ENCODE peak calls at places on chromosomes 6 and 20, in six cellular contexts. K is testis, Z is epithelial cell of esophagus, L is HFFc6, R is AG04449, A is neural crest cell. O is an unnamed sample.

GRCh38 chr20:50561379-50562078 is 51.3 kb downstream of the PTPN1 start:
- DNase-seq in K (no peak), Z (peak), L (peak), R (peak), A (no peak), O (peak)

GRCh38 chr20:62925420-62926228 is 681 bp downstream of the DIDO1 start:
- DNase-seq in K (peak), Z (peak), L (no peak), R (no peak), A (peak), O (no peak)

GRCh38 chr6:3749390-3749978 is 2.0 kb downstream of the PXDC1 start:
- DNase-seq in K (no peak), Z (peak), L (no peak), R (no peak), A (no peak), O (no peak)

GRCh38 chr6:14272111-14273085 is 154.8 kb downstream of the CD83 start:
- DNase-seq in K (no peak), Z (peak), L (peak), R (no peak), A (no peak), O (no peak)

GRCh38 chr6:105135907-105136432 is 43.8 kb downstream of the POPDC3 start:
- DNase-seq in K (no peak), Z (peak), L (no peak), R (no peak), A (no peak), O (no peak)

GRCh38 chr20:4797275-4797674 is 75.6 kb downstream of the PRND start:
- DNase-seq in K (no peak), Z (no peak), L (peak), R (no peak), A (no peak), O (no peak)

GRCh38 chr6:46781478-46782378 is 11.5 kb upstream of the MEP1A start:
- DNase-seq in K (peak), Z (peak), L (peak), R (no peak), A (peak), O (peak)

GRCh38 chr6:134358320-134358719 is 40.4 kb upstream of the SGK1 start:
- DNase-seq in K (no peak), Z (peak), L (peak), R (no peak), A (no peak), O (peak)

GRCh38 chr6:56890683-56891429 is 64.1 kb upstream of the BEND6 start:
- DNase-seq in K (no peak), Z (peak), L (peak), R (peak), A (no peak), O (peak)

GRCh38 chr20:47379433-47380150 is 23.1 kb upstream of the ZMYND8 start:
- DNase-seq in K (no peak), Z (no peak), L (peak), R (peak), A (no peak), O (no peak)

GRCh38 chr6:108588586-108588985 is 27.9 kb downstream of the FOXO3 start:
- DNase-seq in K (no peak), Z (peak), L (peak), R (no peak), A (no peak), O (no peak)

GRCh38 chr20:34532751-34533150 is 16.5 kb downstream of the DYNLRB1 start:
- DNase-seq in K (no peak), Z (no peak), L (no peak), R (no peak), A (no peak), O (no peak)

GRCh38 chr6:106077170-106077569 is 9.0 kb upstream of the PRDM1 start:
- DNase-seq in K (no peak), Z (peak), L (no peak), R (no peak), A (no peak), O (no peak)

GRCh38 chr20:4973330-4974097 is 27.8 kb downstream of the SLC23A2 start:
- DNase-seq in K (peak), Z (peak), L (peak), R (peak), A (no peak), O (no peak)

GRCh38 chr6:104252276-104252675 is 607.4 kb downstream of the HACE1 start:
- DNase-seq in K (no peak), Z (peak), L (no peak), R (no peak), A (no peak), O (no peak)

GRCh38 chr20:5039255-5039657 is 37.9 kb upstream of the SLC23A2 start:
- DNase-seq in K (no peak), Z (no peak), L (no peak), R (no peak), A (no peak), O (no peak)

GRCh38 chr6:79602859-79603258 is 28.3 kb upstream of the SH3BGRL2 start:
- DNase-seq in K (no peak), Z (no peak), L (no peak), R (no peak), A (no peak), O (no peak)

GRCh38 chr6:140001851-140002301 is 627.4 kb upstream of the CITED2 start:
- DNase-seq in K (no peak), Z (no peak), L (peak), R (no peak), A (no peak), O (peak)

GRCh38 chr6:159865226-159865920 is 25.4 kb upstream of the MAS1 start:
- DNase-seq in K (no peak), Z (no peak), L (no peak), R (no peak), A (no peak), O (no peak)

GRCh38 chr6:36967301-36967700 is 12.8 kb downstream of the PI16 start:
- DNase-seq in K (no peak), Z (no peak), L (no peak), R (no peak), A (no peak), O (no peak)

GRCh38 chr20:47274449-47275108 is 81.9 kb downstream of the ZMYND8 start:
- DNase-seq in K (no peak), Z (peak), L (peak), R (peak), A (no peak), O (peak)

GRCh38 chr6:157019115-157019628 is 242.0 kb downstream of the ARID1B start:
- DNase-seq in K (no peak), Z (no peak), L (peak), R (no peak), A (no peak), O (no peak)

GRCh38 chr20:50844430-50845100 is 49.7 kb downstream of the BCAS4 start:
- DNase-seq in K (no peak), Z (peak), L (peak), R (peak), A (no peak), O (no peak)

GRCh38 chr20:58109126-58109880 is 119.2 kb downstream of the ANKRD60 start:
- DNase-seq in K (no peak), Z (peak), L (peak), R (no peak), A (no peak), O (no peak)

GRCh38 chr6:98117072-98117471 is 717.3 kb upstream of the POU3F2 start:
- DNase-seq in K (no peak), Z (no peak), L (no peak), R (no peak), A (no peak), O (no peak)

GRCh38 chr6:32113386-32114352 is 4.5 kb upstream of the TNXB start:
- DNase-seq in K (peak), Z (no peak), L (peak), R (peak), A (no peak), O (peak)

GRCh38 chr6:139409026-139409425 is 34.6 kb upstream of the CITED2 start:
- DNase-seq in K (no peak), Z (peak), L (peak), R (peak), A (no peak), O (peak)

GRCh38 chr6:110447761-110448160 is 28.7 kb downstream of the SLC22A16 start:
- DNase-seq in K (no peak), Z (no peak), L (no peak), R (no peak), A (no peak), O (no peak)

GRCh38 chr6:42168650-42169049 is 4.5 kb upstream of the GUCA1A start:
- DNase-seq in K (no peak), Z (no peak), L (no peak), R (no peak), A (no peak), O (no peak)

GRCh38 chr6:7978736-7979135 is 68.1 kb upstream of the TXNDC5 start:
- DNase-seq in K (no peak), Z (no peak), L (no peak), R (no peak), A (no peak), O (no peak)

GRCh38 chr6:78492351-78493010 is 374.9 kb upstream of the IRAK1BP1 start:
- DNase-seq in K (no peak), Z (peak), L (peak), R (no peak), A (no peak), O (no peak)

GRCh38 chr20:10718671-10719070 is 44.9 kb upstream of the JAG1 start:
- DNase-seq in K (no peak), Z (no peak), L (no peak), R (no peak), A (no peak), O (no peak)

GRCh38 chr6:97240222-97240621 is 42.8 kb downstream of the MMS22L start:
- DNase-seq in K (no peak), Z (peak), L (peak), R (peak), A (no peak), O (no peak)

GRCh38 chr20:32761831-32762753 is at the start of gene DNMT3B:
- DNase-seq in K (peak), Z (peak), L (peak), R (no peak), A (peak), O (no peak)
- TF ChIP-seq CTCF in K (no peak), Z (no peak), L (peak), R (peak), A (peak), O (no peak)

DNA sequence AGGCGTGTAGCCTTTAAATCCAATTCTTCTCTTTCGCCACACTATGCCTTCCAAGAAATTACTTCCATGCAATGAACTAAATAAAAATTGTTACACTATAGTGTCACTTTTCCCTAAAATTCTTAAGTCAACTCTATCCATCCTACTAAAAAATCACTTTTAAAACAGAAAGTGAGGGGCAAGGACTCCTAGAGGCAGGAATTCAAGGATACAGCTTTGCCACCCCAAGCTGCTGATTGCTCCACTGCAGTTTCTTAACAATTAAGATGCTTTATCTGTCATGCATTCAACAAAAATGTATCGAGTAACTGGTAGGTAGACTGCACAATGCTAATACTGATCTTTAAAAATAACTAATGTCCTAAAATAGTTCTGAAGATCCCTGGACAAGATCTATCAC is 4.3 kb downstream of the MCM9 start:
- DNase-seq in K (no peak), Z (no peak), L (no peak), R (no peak), A (no peak), O (no peak)
- TF ChIP-seq CTCF in K (no peak), Z (no peak), L (peak), R (no peak), A (no peak), O (no peak)

GRCh38 chr6:44053760-44054556 is 73.3 kb downstream of the MRPL14 start:
- DNase-seq in K (no peak), Z (no peak), L (peak), R (no peak), A (no peak), O (peak)

GRCh38 chr6:44051516-44051915 is 75.7 kb downstream of the MRPL14 start:
- DNase-seq in K (no peak), Z (peak), L (peak), R (no peak), A (no peak), O (no peak)

GRCh38 chr6:44053106-44053756 is 74.0 kb downstream of the MRPL14 start:
- DNase-seq in K (no peak), Z (no peak), L (no peak), R (no peak), A (no peak), O (no peak)

GRCh38 chr6:44050872-44051421 is 76.3 kb downstream of the MRPL14 start:
- DNase-seq in K (no peak), Z (peak), L (no peak), R (no peak), A (no peak), O (no peak)

GRCh38 chr6:44052419-44053011 is 74.7 kb downstream of the MRPL14 start:
- DNase-seq in K (no peak), Z (no peak), L (peak), R (no peak), A (no peak), O (peak)
- TF ChIP-seq CTCF in K (no peak), Z (no peak), L (peak), R (no peak), A (no peak), O (no peak)

GRCh38 chr20:3250091-3250504 is 11.1 kb upstream of the SLC4A11 start:
- DNase-seq in K (peak), Z (peak), L (no peak), R (no peak), A (peak), O (no peak)
- TF ChIP-seq CTCF in K (no peak), Z (peak), L (peak), R (peak), A (peak), O (no peak)

DNA sequence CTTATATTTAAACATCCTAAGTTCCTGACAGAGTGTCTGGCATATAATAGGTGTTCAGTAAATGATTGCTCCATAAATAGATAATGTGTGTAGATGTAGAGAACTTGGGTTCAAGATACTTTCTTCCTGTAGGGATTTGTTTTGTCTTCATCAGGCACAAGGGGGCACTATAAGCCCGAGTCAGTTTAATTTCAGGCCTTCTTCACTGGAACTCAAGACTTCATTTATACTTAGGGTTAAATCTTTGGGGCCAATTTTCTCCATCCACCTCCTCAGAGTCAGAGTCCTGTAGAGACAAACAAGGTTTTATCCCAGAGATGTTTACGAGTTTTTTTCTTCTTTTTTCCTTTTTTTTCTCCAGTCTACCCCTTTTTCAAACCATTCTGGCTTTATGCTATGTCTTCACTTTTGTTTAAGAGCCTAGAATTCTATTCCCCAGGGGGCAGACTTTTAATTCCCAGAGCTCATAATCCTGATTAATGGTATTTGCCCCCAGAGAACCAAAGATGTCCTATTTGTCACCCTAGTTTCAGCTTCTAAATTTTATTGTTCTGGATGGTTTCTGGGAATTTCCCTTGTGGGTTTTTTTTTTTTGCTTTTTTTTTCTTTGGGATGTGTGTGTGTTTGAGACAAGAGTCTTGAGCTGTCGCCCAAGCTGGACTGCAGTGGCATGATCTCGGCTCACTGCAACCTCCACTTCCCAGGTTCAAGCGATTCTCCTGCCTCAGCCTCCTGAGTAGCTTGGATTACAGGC is 88.4 kb downstream of the HFE start:
- DNase-seq in K (no peak), Z (peak), L (peak), R (no peak), A (peak), O (no peak)
- TF ChIP-seq CTCF in K (peak), Z (peak), L (peak), R (peak), A (peak), O (peak)

GRCh38 chr20:38214256-38214870 is 46.2 kb downstream of the KIAA1755 start:
- DNase-seq in K (no peak), Z (no peak), L (no peak), R (no peak), A (no peak), O (no peak)

GRCh38 chr20:38216201-38216600 is 44.3 kb downstream of the KIAA1755 start:
- DNase-seq in K (no peak), Z (no peak), L (no peak), R (no peak), A (no peak), O (no peak)

GRCh38 chr20:38215789-38216182 is 44.7 kb downstream of the KIAA1755 start:
- DNase-seq in K (no peak), Z (no peak), L (no peak), R (no peak), A (no peak), O (no peak)

GRCh38 chr20:38213607-38213940 is 47.0 kb downstream of the KIAA1755 start:
- DNase-seq in K (no peak), Z (no peak), L (no peak), R (no peak), A (no peak), O (no peak)

DNA sequence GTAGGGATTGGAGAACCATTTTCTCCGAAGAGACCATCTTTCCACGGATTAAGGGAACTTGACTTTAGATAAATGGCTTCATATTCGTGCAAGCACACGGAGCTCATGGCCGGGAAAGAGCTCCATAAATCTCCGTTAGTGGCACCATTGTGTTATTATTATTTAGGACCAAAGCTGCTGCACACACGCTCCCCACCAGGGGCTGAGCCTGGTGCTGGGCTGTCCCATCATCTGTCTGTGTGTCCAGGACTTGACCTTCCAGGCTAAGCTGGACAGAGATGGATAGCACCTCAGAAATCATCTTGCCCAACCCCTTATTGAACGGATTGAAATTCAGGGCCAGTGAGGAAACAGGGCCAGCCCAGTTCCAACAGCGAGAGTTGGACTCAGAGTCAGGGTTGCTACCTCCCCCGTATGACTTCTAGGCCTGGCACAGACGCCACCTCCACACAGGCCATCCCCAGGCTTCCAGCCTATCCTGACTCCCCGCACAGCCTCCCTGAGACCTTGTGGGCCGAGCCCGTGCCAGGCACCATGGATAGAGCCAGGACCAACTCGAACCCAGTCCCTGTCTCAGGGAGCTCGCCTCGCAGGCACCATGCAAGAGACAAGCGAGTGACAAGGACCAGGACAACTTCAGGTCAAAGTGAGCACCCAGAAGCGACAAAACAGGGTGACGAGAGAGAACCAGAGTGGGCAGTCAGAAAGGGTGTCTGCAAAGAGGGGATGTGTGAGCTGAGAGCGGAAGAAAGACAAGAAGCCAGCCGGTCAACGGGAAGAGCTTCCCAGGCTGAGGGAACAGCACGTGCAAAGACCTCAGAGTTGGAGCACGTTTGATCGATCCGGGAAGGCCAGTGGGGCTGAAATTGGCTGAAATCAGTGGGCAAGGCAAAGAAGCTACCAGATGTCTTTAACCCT is 45.4 kb downstream of the KIAA1755 start:
- DNase-seq in K (no peak), Z (no peak), L (no peak), R (no peak), A (no peak), O (no peak)
- TF ChIP-seq CTCF in K (no peak), Z (peak), L (peak), R (no peak), A (peak), O (no peak)

DNA sequence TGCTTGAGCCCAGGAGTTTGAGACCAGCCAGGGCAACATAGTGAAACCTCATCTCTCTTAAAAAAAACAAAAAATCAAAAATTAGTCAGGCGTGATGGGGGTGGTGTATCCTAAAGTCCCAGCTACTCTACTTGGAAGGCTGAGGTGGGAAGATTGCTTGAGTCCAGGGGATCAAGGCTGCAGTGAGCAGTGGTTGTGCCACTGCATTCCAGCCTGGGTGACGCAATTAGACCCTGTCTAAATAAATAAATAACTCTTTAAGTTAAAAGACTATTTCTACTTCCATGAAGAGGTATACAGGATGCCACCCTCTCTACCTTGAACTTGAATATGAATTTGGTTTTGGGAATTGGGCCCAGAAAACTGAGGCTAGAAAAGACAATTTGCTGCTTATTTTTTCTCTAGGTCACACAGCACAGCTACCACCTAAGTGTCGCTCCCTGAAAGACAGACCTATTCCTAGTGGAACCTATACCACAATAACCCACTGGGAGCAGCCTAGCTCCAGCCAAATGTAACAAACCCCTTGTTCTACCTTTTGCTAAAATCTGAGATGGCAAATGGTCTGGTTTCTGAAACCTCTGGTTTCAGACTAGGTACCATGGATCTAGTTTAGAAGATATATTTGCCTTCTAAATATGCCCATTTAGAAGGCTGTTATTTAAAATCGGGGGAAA is 35.2 kb downstream of the HMGCLL1 start:
- DNase-seq in K (no peak), Z (no peak), L (no peak), R (no peak), A (no peak), O (no peak)
- TF ChIP-seq CTCF in K (no peak), Z (no peak), L (no peak), R (no peak), A (peak), O (no peak)

O was measured in AG09319.